ENCODE peak calls at places on chromosomes 7 and 10, in nine cellular contexts. Z, A, N, V, U, L, K, J and E are unnamed samples. For H3K4me1, the result is how much of the 10 kb centered on the place peaks cover.

GRCh38 chr7:135320277-135320676 is 86.6 kb downstream of the STRA8 start:
- DNase-seq in Z (no peak), J (peak), U (peak), V (no peak), L (no peak), K (no peak), A (no peak), N (no peak), E (no peak)

GRCh38 chr10:28719789-28720436 is 42.6 kb downstream of the BAMBI start:
- DNase-seq in A (peak), V (no peak), U (no peak), J (peak), N (no peak), L (no peak), K (no peak), Z (no peak), E (no peak)

GRCh38 chr10:14543048-14543903 is 212.6 kb upstream of the FRMD4A start:
- DNase-seq in K (no peak), J (peak), Z (no peak), U (no peak), V (no peak), A (peak), L (no peak), N (no peak), E (peak)

GRCh38 chr10:110634527-110635209 is 9.5 kb upstream of the RBM20 start:
- DNase-seq in K (no peak), Z (no peak), V (no peak), L (no peak), U (peak), J (no peak), A (no peak), N (no peak), E (no peak)

GRCh38 chr10:86122646-86123045 is 243.9 kb downstream of the GRID1 start:
- DNase-seq in A (no peak), V (no peak), L (no peak), U (no peak), N (no peak), J (no peak), Z (no peak), K (no peak), E (no peak)

GRCh38 chr10:76922666-76923065 is 714.9 kb downstream of the KCNMA1 start:
- DNase-seq in N (no peak), Z (no peak), L (no peak), U (no peak), J (no peak), V (no peak), A (no peak), K (no peak), E (no peak)

GRCh38 chr10:46525177-46525823 is 31.2 kb downstream of the GPRIN2 start:
- DNase-seq in K (no peak), L (no peak), V (no peak), J (peak), U (peak), A (peak), N (no peak), Z (no peak), E (no peak)

GRCh38 chr7:118311121-118311803 is 86.8 kb downstream of the ANKRD7 start:
- DNase-seq in K (no peak), N (no peak), A (no peak), Z (no peak), V (peak), U (no peak), L (no peak), J (peak), E (no peak)

GRCh38 chr10:13712799-13713581 is 126.2 kb downstream of the PRPF18 start:
- DNase-seq in A (peak), Z (no peak), N (peak), J (peak), V (peak), K (no peak), U (peak), L (peak), E (no peak)

GRCh38 chr7:55111007-55111406 is 92.2 kb downstream of the EGFR start:
- DNase-seq in U (no peak), J (peak), Z (no peak), N (no peak), A (no peak), L (no peak), K (no peak), V (no peak), E (no peak)

GRCh38 chr10:62640386-62640785 is 164.1 kb upstream of the ADO start:
- DNase-seq in U (no peak), Z (no peak), L (no peak), K (no peak), N (no peak), J (peak), V (no peak), A (no peak), E (no peak)

GRCh38 chr7:92056276-92056675 is 78.0 kb downstream of the CYP51A1 start:
- DNase-seq in A (peak), Z (no peak), L (no peak), V (no peak), J (no peak), N (no peak), U (no peak), K (no peak), E (no peak)

GRCh38 chr7:1611708-1612241 is 41.9 kb upstream of the PSMG3 start:
- DNase-seq in U (no peak), N (no peak), J (peak), K (no peak), Z (no peak), L (no peak), V (no peak), A (peak), E (no peak)

GRCh38 chr10:84654671-84655070 is 326.3 kb downstream of the CCSER2 start:
- DNase-seq in A (no peak), K (no peak), L (peak), Z (no peak), U (no peak), N (no peak), V (peak), J (no peak), E (no peak)

GRCh38 chr7:27031289-27032172 is 64.3 kb downstream of the HOXA1 start:
- DNase-seq in V (peak), U (no peak), L (peak), Z (no peak), K (no peak), A (no peak), J (peak), N (no peak), E (peak)

GRCh38 chr7:107528461-107528860 is 35.3 kb downstream of the COG5 start:
- DNase-seq in N (no peak), J (peak), U (no peak), L (peak), V (no peak), A (peak), Z (no peak), K (no peak), E (no peak)

DNA sequence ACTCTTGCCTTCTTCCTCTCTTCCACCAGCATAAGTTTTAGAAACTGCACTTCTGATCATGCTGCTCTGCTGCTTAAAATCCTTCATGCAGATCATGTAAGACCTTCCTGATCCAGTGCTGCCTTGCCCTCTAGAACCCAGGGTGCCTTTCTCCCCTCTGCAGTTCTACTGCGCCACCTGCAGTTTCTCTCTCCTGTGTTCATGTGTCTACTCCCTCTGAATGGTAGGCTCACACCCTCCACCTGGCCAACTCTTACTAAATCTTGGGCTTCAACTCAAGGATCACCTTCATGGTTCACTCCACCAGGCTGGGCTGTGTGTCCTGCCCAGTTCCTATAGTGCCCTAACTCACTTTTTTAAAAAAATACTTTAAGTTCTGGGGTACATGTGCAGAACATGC is 174.6 kb upstream of the ITGB1 start:
- DNase-seq in K (no peak), L (peak), N (no peak), Z (no peak), A (no peak), V (peak), U (no peak), J (no peak), E (no peak)
- H3K4me1 ChIP-seq in K (half or more), L (under half), N (half or more), Z (under half), A (under half), V (under half), U (under half), J (under half), E (under half)

GRCh38 chr10:33334170-33334838 is at the start of gene NRP1:
- DNase-seq in U (peak), L (no peak), A (peak), Z (peak), J (peak), N (no peak), K (no peak), V (no peak), E (no peak)

GRCh38 chr10:33335550-33335799 is 1.0 kb upstream of the NRP1 start:
- DNase-seq in L (no peak), A (no peak), N (no peak), J (peak), K (no peak), V (no peak), Z (no peak), U (no peak), E (no peak)

GRCh38 chr10:33335800-33336605 is 1.5 kb upstream of the NRP1 start:
- DNase-seq in Z (peak), K (no peak), U (peak), L (no peak), N (no peak), A (peak), J (peak), V (no peak), E (no peak)

GRCh38 chr10:33333260-33334169 is 952 bp downstream of the NRP1 start:
- DNase-seq in K (peak), U (no peak), Z (peak), V (no peak), A (no peak), J (peak), N (no peak), L (no peak), E (peak)

GRCh38 chr10:33334839-33335549 is 527 bp upstream of the NRP1 start:
- DNase-seq in A (peak), N (no peak), Z (peak), U (peak), K (no peak), V (no peak), J (peak), L (no peak), E (no peak)
- H3K4me3 ChIP-seq in A (peak), N (peak), Z (peak), U (peak), K (no peak), V (no peak), J (peak), L (no peak), E (no peak)

GRCh38 chr10:68118657-68119056 is 9.4 kb downstream of the MYPN start:
- DNase-seq in J (no peak), A (no peak), N (no peak), K (no peak), V (no peak), Z (no peak), U (no peak), L (no peak), E (no peak)
- H3K27ac ChIP-seq in J (no peak), A (no peak), N (no peak), K (no peak), V (no peak), Z (no peak), U (peak), L (no peak), E (no peak)

GRCh38 chr7:130890176-130891020 is 156.4 kb upstream of the KLF14 start:
- DNase-seq in U (no peak), Z (no peak), V (no peak), K (no peak), J (peak), N (no peak), A (no peak), L (no peak), E (no peak)
- H3K4me1 ChIP-seq in U (half or more), Z (under half), V (under half), K (under half), J (under half), N (half or more), A (under half), L (under half), E (under half)

GRCh38 chr10:101222683-101223273 is 6.5 kb downstream of the LBX1 start:
- DNase-seq in V (no peak), L (no peak), K (no peak), N (no peak), J (no peak), A (no peak), Z (no peak), U (no peak), E (no peak)

GRCh38 chr10:101225846-101226361 is 3.4 kb downstream of the LBX1 start:
- DNase-seq in A (no peak), K (no peak), N (no peak), Z (no peak), V (no peak), U (no peak), J (no peak), L (no peak), E (no peak)

GRCh38 chr10:101224910-101225823 is 4.1 kb downstream of the LBX1 start:
- DNase-seq in L (no peak), V (no peak), N (no peak), U (no peak), J (no peak), Z (no peak), K (no peak), A (peak), E (no peak)

GRCh38 chr10:101223274-101224059 is 5.8 kb downstream of the LBX1 start:
- DNase-seq in U (no peak), L (no peak), V (no peak), Z (no peak), N (no peak), K (no peak), A (peak), J (no peak), E (no peak)

GRCh38 chr10:101224060-101224909 is 5.0 kb downstream of the LBX1 start:
- DNase-seq in Z (no peak), U (no peak), L (no peak), J (no peak), V (no peak), N (no peak), A (no peak), K (no peak), E (no peak)
- H3K4me3 ChIP-seq in Z (no peak), U (peak), L (no peak), J (no peak), V (no peak), N (no peak), A (no peak), K (no peak), E (no peak)

GRCh38 chr10:6174201-6174874 is 28.4 kb upstream of the PFKFB3 start:
- DNase-seq in K (no peak), J (no peak), N (no peak), V (no peak), U (peak), L (no peak), A (no peak), Z (no peak), E (no peak)
- H3K27ac ChIP-seq in K (no peak), J (no peak), N (no peak), V (no peak), U (peak), L (no peak), A (no peak), Z (no peak), E (peak)

DNA sequence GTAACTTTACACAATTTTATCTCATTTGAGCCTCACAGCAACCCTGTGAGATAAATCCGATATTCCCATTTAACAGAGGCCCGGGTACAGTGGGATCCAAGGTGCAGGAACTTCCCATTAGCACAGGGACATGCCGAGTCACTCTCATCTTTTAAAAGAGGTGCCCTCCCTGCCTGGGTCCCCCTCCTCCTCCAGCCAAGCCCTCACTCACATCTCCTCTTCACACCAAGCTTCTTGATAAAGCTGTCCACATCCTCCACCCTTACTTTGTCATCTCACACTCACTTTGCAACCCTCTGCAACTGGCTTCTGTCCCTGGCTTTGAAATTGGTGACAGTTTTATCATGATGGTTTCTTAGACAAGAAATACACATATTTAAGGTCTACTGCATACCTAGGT is 144.6 kb upstream of the RHEB start:
- DNase-seq in U (no peak), J (no peak), A (no peak), N (no peak), V (no peak), K (no peak), L (no peak), Z (no peak), E (no peak)
- H3K4me1 ChIP-seq in U (under half), J (under half), A (under half), N (under half), V (under half), K (under half), L (under half), Z (under half), E (under half)